ENCODE peak calls at places on chromosomes 11 and 22, in nine cellular contexts. C, Y, F, Q, K, H, R, L and P are unnamed samples.

GRCh38 chr11:44243633-44244343 is 66.2 kb downstream of the ALX4 start:
- DNase-seq in C (peak; percentile 56), Y (no peak), F (peak; percentile 46), Q (no peak), K (no peak), H (no peak), R (no peak), L (peak; percentile 53), P (no peak)

GRCh38 chr11:15651782-15652181 is 537.1 kb downstream of the INSC start:
- DNase-seq in C (no peak), Y (peak; percentile 42), F (no peak), Q (no peak), K (no peak), H (no peak), R (no peak), L (no peak), P (no peak)

GRCh38 chr11:70655816-70656215 is 257.5 kb downstream of the CTTN start:
- DNase-seq in C (no peak), Y (no peak), F (no peak), Q (no peak), K (no peak), H (no peak), R (no peak), L (no peak), P (no peak)

GRCh38 chr11:12280199-12280837 is 97.1 kb upstream of the PARVA start:
- DNase-seq in C (no peak), Y (no peak), F (no peak), Q (peak; percentile 36), K (no peak), H (no peak), R (no peak), L (no peak), P (peak; percentile 54)

GRCh38 chr11:114280696-114281095 is 15.5 kb upstream of the NNMT start:
- DNase-seq in C (peak; percentile 85), Y (no peak), F (peak; percentile 85), Q (no peak), K (peak; percentile 83), H (no peak), R (peak; percentile 45), L (peak; percentile 89), P (peak; percentile 92)

GRCh38 chr11:13214276-13214865 is 63.2 kb upstream of the BMAL1 start:
- DNase-seq in C (no peak), Y (no peak), F (no peak), Q (no peak), K (no peak), H (no peak), R (peak; percentile 50), L (no peak), P (no peak)

GRCh38 chr22:44701824-44702478 is at the start of gene PRR5:
- DNase-seq in C (no peak), Y (peak; percentile 87), F (peak; percentile 91), Q (peak; percentile 91), K (peak; percentile 97), H (peak; percentile 41), R (peak; percentile 87), L (peak; percentile 66), P (peak; percentile 67)

GRCh38 chr11:110524227-110524626 is 94.5 kb downstream of the FDX1 start:
- DNase-seq in C (no peak), Y (no peak), F (peak; percentile 99), Q (no peak), K (no peak), H (no peak), R (no peak), L (peak; percentile 28), P (no peak)

GRCh38 chr11:21552910-21553309 is 640.0 kb upstream of the ANO5 start:
- DNase-seq in C (no peak), Y (no peak), F (no peak), Q (no peak), K (no peak), H (no peak), R (no peak), L (peak; percentile 67), P (no peak)

GRCh38 chr11:113574586-113574985 is 99.4 kb upstream of the DRD2 start:
- DNase-seq in C (no peak), Y (no peak), F (no peak), Q (no peak), K (no peak), H (no peak), R (no peak), L (no peak), P (no peak)

GRCh38 chr11:89498845-89499448 is 7.8 kb upstream of the NOX4 start:
- DNase-seq in C (no peak), Y (no peak), F (no peak), Q (no peak), K (no peak), H (no peak), R (no peak), L (peak; percentile 14), P (no peak)

GRCh38 chr22:36053242-36054147 is 24.9 kb upstream of the RBFOX2 start:
- DNase-seq in C (no peak), Y (no peak), F (no peak), Q (no peak), K (no peak), H (no peak), R (no peak), L (no peak), P (no peak)

GRCh38 chr22:36049678-36049997 is 21.0 kb upstream of the RBFOX2 start:
- DNase-seq in C (no peak), Y (no peak), F (no peak), Q (no peak), K (no peak), H (no peak), R (no peak), L (no peak), P (no peak)

GRCh38 chr22:36048911-36049677 is 20.5 kb upstream of the RBFOX2 start:
- DNase-seq in C (no peak), Y (no peak), F (peak; percentile 77), Q (no peak), K (no peak), H (no peak), R (no peak), L (no peak), P (no peak)

GRCh38 chr22:36055376-36056310 is 27.0 kb upstream of the RBFOX2 start:
- DNase-seq in C (no peak), Y (no peak), F (peak; percentile 42), Q (no peak), K (no peak), H (no peak), R (no peak), L (no peak), P (no peak)

DNA sequence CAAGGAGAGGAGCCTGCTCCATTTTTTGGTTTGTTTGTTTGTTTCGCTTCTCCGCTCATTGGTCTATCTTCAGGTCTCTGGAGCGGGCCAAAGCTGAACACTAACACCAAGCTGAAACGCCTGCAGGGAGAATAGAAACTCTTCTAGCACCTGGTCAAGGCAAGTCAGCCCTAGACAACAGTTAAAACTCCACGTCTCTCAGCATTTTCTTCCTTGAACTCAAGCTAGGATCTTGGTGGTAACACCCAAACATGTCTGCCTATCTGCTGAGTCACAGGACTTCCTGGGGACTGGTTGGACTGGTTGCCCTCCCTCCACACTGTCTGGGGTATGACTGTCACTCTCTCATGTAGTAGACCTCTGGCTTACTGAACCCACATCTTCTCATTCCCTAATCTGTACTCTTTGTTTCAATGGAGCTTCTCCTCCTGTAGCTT is 23.9 kb upstream of the RBFOX2 start:
- DNase-seq in C (no peak), Y (no peak), F (peak; percentile 57), Q (no peak), K (no peak), H (no peak), R (no peak), L (peak; percentile 44), P (no peak)
- TF ChIP-seq POLR2A in C (no peak), Y (no peak), F (no peak), Q (no peak), K (no peak), H (no peak), R (no peak), L (no peak), P (no peak)

DNA sequence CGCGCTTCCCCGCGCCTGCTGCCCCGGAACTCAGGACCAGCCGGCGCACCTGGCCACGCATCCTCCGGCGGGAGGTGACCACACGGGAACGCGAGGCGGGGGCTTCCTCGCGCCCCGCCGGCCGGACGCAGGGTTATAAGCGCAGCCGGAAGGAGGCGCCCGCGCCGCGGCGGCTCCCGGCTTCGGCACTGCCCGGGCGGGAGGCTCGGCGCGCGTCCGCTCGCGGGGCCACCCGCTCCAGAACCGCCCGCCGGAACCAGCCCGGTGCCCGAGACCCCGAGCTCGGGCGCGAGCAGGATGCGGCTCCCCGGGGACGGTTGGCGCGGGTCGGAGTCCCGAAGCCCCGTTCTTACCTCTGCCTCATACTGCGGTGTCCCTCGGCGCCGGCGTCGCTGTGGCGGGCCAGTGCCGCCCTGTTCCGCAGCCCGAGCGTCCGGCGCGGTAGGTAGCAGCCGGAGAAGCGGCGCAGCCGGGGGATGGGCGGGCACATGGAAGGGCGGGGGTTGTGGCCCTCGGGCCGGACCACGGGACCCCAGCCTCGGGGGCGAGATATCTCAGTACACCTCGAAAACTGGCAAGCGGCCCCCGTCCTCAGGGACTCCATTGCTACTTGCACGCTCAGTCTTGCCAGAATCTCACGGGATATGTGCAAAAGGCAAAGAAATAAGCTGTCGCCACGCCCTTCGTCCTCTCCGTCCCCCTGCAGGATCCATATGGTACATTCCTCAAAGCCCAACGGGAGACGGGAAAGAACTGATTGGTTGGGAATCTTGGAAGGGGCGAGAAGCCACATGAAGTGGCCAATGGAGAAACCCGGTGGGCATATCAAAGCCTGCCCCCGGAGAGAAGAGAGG is 23.1 kb downstream of the MICAL3 start:
- DNase-seq in C (peak; percentile 89), Y (peak; percentile 91), F (peak; percentile 99), Q (peak; percentile 94), K (peak; percentile 94), H (peak; percentile 73), R (peak; percentile 91), L (peak; percentile 97), P (peak; percentile 88)
- TF ChIP-seq POLR2A in C (peak; percentile 82), Y (peak; percentile 72), F (peak; percentile 81), Q (peak; percentile 77), K (peak; percentile 52), H (peak; percentile 73), R (peak; percentile 73), L (peak; percentile 89), P (no peak)

DNA sequence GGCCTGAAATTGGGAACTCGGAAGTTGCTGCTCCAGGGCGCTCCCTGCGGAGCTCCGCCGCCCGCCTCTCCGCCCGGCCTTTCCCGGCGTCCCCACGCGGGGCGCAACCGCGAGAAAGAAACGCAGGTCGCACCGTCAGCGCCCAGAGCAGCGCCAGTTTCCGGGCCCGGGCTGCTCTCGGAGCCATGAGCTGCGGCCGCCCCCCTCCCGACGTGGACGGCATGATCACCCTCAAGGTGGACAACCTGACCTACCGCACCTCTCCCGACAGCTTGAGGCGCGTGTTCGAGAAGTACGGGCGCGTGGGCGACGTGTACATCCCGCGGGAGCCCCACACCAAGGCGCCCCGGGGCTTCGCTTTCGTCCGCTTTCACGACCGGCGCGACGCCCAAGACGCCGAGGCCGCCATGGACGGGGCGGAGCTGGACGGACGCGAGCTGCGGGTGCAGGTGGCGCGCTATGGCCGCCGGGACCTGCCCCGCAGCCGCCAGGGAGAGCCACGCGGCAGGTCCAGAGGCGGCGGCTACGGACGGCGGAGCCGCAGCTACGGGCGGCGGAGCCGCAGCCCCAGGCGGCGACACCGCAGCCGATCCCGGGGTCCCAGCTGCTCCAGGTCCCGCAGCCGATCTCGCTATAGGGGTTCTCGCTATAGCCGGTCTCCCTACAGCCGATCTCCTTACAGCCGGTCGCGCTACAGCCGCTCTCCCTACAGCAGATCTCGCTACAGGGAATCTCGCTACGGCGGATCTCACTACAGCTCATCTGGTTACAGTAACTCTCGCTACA is 516 bp downstream of the SRSF8 start:
- DNase-seq in C (no peak), Y (peak; percentile 88), F (peak; percentile 72), Q (peak; percentile 89), K (peak; percentile 95), H (peak; percentile 67), R (peak; percentile 88), L (peak; percentile 78), P (peak; percentile 96)
- TF ChIP-seq POLR2A in C (peak; percentile 78), Y (peak; percentile 75), F (peak; percentile 57), Q (peak; percentile 56), K (peak; percentile 3), H (no peak), R (peak; percentile 44), L (peak; percentile 43), P (no peak)

GRCh38 chr22:41356430-41357028 is 25.2 kb upstream of the TEF start:
- DNase-seq in C (no peak), Y (no peak), F (no peak), Q (no peak), K (no peak), H (no peak), R (no peak), L (no peak), P (no peak)
- TF ChIP-seq POLR2A in C (no peak), Y (no peak), F (no peak), Q (no peak), K (no peak), H (no peak), R (no peak), L (no peak), P (no peak)